ENCODE peak calls at places on chromosome 5, in nine cellular contexts. One of them, this sample, is unnamed.

GRCh38 chr5:135834639-135835529 is at the start of gene SLC25A48:
- DNase-seq in lower leg skin: peak
- DNase-seq in PC-9: no peak
- DNase-seq in neural crest cell: peak
- DNase-seq in stimulated activated CD8-positive, alpha-beta memory T cell treated with anti-CD3 and anti-CD28 coated beads, Interleukin-15, amount 100 ng/mL, for 24 hours: no peak
- DNase-seq in NCI-H446 treated with DMSO at 0.1 percent for 48 hours: no peak
- DNase-seq in colonic mucosa: peak
- DNase-seq in COR-L47: peak
- DNase-seq in head of caudate nucleus: peak
- DNase-seq in this sample: peak

GRCh38 chr5:155189476-155189875 is 175.9 kb downstream of the KIF4B start:
- DNase-seq in lower leg skin: no peak
- DNase-seq in PC-9: no peak
- DNase-seq in neural crest cell: no peak
- DNase-seq in stimulated activated CD8-positive, alpha-beta memory T cell treated with anti-CD3 and anti-CD28 coated beads, Interleukin-15, amount 100 ng/mL, for 24 hours: no peak
- DNase-seq in NCI-H446 treated with DMSO at 0.1 percent for 48 hours: no peak
- DNase-seq in colonic mucosa: no peak
- DNase-seq in COR-L47: no peak
- DNase-seq in head of caudate nucleus: no peak
- DNase-seq in this sample: no peak

GRCh38 chr5:37921452-37921851 is 81.6 kb upstream of the GDNF start:
- DNase-seq in lower leg skin: no peak
- DNase-seq in PC-9: no peak
- DNase-seq in neural crest cell: no peak
- DNase-seq in stimulated activated CD8-positive, alpha-beta memory T cell treated with anti-CD3 and anti-CD28 coated beads, Interleukin-15, amount 100 ng/mL, for 24 hours: no peak
- DNase-seq in NCI-H446 treated with DMSO at 0.1 percent for 48 hours: no peak
- DNase-seq in colonic mucosa: no peak
- DNase-seq in COR-L47: no peak
- DNase-seq in head of caudate nucleus: no peak
- DNase-seq in this sample: no peak

GRCh38 chr5:157295247-157295646 is 29.3 kb downstream of the CYFIP2 start:
- DNase-seq in lower leg skin: no peak
- DNase-seq in PC-9: no peak
- DNase-seq in neural crest cell: no peak
- DNase-seq in stimulated activated CD8-positive, alpha-beta memory T cell treated with anti-CD3 and anti-CD28 coated beads, Interleukin-15, amount 100 ng/mL, for 24 hours: no peak
- DNase-seq in NCI-H446 treated with DMSO at 0.1 percent for 48 hours: no peak
- DNase-seq in colonic mucosa: no peak
- DNase-seq in COR-L47: peak
- DNase-seq in head of caudate nucleus: no peak
- DNase-seq in this sample: no peak

GRCh38 chr5:87185838-87186237 is 81.8 kb upstream of the RASA1 start:
- DNase-seq in lower leg skin: no peak
- DNase-seq in PC-9: no peak
- DNase-seq in neural crest cell: no peak
- DNase-seq in stimulated activated CD8-positive, alpha-beta memory T cell treated with anti-CD3 and anti-CD28 coated beads, Interleukin-15, amount 100 ng/mL, for 24 hours: no peak
- DNase-seq in NCI-H446 treated with DMSO at 0.1 percent for 48 hours: no peak
- DNase-seq in colonic mucosa: no peak
- DNase-seq in COR-L47: no peak
- DNase-seq in head of caudate nucleus: no peak
- DNase-seq in this sample: no peak

GRCh38 chr5:55851675-55851979 is 470 bp downstream of the IL31RA start:
- DNase-seq in lower leg skin: no peak
- DNase-seq in PC-9: no peak
- DNase-seq in neural crest cell: no peak
- DNase-seq in stimulated activated CD8-positive, alpha-beta memory T cell treated with anti-CD3 and anti-CD28 coated beads, Interleukin-15, amount 100 ng/mL, for 24 hours: no peak
- DNase-seq in NCI-H446 treated with DMSO at 0.1 percent for 48 hours: no peak
- DNase-seq in colonic mucosa: no peak
- DNase-seq in COR-L47: no peak
- DNase-seq in head of caudate nucleus: no peak
- DNase-seq in this sample: no peak

GRCh38 chr5:1437876-1438559 is 7.2 kb downstream of the SLC6A3 start:
- DNase-seq in lower leg skin: peak
- DNase-seq in PC-9: no peak
- DNase-seq in neural crest cell: no peak
- DNase-seq in stimulated activated CD8-positive, alpha-beta memory T cell treated with anti-CD3 and anti-CD28 coated beads, Interleukin-15, amount 100 ng/mL, for 24 hours: no peak
- DNase-seq in NCI-H446 treated with DMSO at 0.1 percent for 48 hours: no peak
- DNase-seq in colonic mucosa: no peak
- DNase-seq in COR-L47: no peak
- DNase-seq in head of caudate nucleus: peak
- DNase-seq in this sample: no peak

GRCh38 chr5:59317023-59317771 is 576.3 kb downstream of the PDE4D start:
- DNase-seq in lower leg skin: no peak
- DNase-seq in PC-9: peak
- DNase-seq in neural crest cell: peak
- DNase-seq in stimulated activated CD8-positive, alpha-beta memory T cell treated with anti-CD3 and anti-CD28 coated beads, Interleukin-15, amount 100 ng/mL, for 24 hours: no peak
- DNase-seq in NCI-H446 treated with DMSO at 0.1 percent for 48 hours: peak
- DNase-seq in colonic mucosa: peak
- DNase-seq in COR-L47: peak
- DNase-seq in head of caudate nucleus: no peak
- DNase-seq in this sample: no peak

GRCh38 chr5:94249430-94249829 is 369.0 kb downstream of the KIAA0825 start:
- DNase-seq in lower leg skin: no peak
- DNase-seq in PC-9: no peak
- DNase-seq in neural crest cell: no peak
- DNase-seq in stimulated activated CD8-positive, alpha-beta memory T cell treated with anti-CD3 and anti-CD28 coated beads, Interleukin-15, amount 100 ng/mL, for 24 hours: no peak
- DNase-seq in NCI-H446 treated with DMSO at 0.1 percent for 48 hours: no peak
- DNase-seq in colonic mucosa: no peak
- DNase-seq in COR-L47: no peak
- DNase-seq in head of caudate nucleus: no peak
- DNase-seq in this sample: no peak

GRCh38 chr5:1732238-1732880 is 67.3 kb downstream of the MRPL36 start:
- DNase-seq in lower leg skin: peak
- DNase-seq in PC-9: no peak
- DNase-seq in neural crest cell: no peak
- DNase-seq in stimulated activated CD8-positive, alpha-beta memory T cell treated with anti-CD3 and anti-CD28 coated beads, Interleukin-15, amount 100 ng/mL, for 24 hours: no peak
- DNase-seq in NCI-H446 treated with DMSO at 0.1 percent for 48 hours: no peak
- DNase-seq in colonic mucosa: peak
- DNase-seq in COR-L47: no peak
- DNase-seq in head of caudate nucleus: no peak
- DNase-seq in this sample: no peak

GRCh38 chr5:100026601-100027000 is 508.6 kb upstream of the FAM174A start:
- DNase-seq in lower leg skin: no peak
- DNase-seq in PC-9: no peak
- DNase-seq in neural crest cell: no peak
- DNase-seq in stimulated activated CD8-positive, alpha-beta memory T cell treated with anti-CD3 and anti-CD28 coated beads, Interleukin-15, amount 100 ng/mL, for 24 hours: no peak
- DNase-seq in NCI-H446 treated with DMSO at 0.1 percent for 48 hours: no peak
- DNase-seq in colonic mucosa: no peak
- DNase-seq in COR-L47: peak
- DNase-seq in head of caudate nucleus: no peak
- DNase-seq in this sample: no peak